ENCODE peak calls at places on chromosome 3, in seven cellular contexts. O, R, Q, U, W, E and V are unnamed samples.

GRCh38 chr3:158991146-158991705 is 189.4 kb downstream of the MFSD1 start:
- DNase-seq in O (peak; percentile 71), R (no peak), Q (no peak), U (no peak), W (peak; percentile 70), E (no peak), V (peak; percentile 90)

GRCh38 chr3:129439381-129439816 is 349 bp downstream of the MBD4 start:
- DNase-seq in O (no peak), R (no peak), Q (no peak), U (peak; percentile 46), W (peak; percentile 42), E (no peak), V (no peak)

GRCh38 chr3:106193876-106194275 is 325.1 kb upstream of the CBLB start:
- DNase-seq in O (no peak), R (no peak), Q (peak; percentile 39), U (no peak), W (no peak), E (no peak), V (no peak)

GRCh38 chr3:126373682-126374601 is 16.7 kb upstream of the KLF15 start:
- DNase-seq in O (no peak), R (no peak), Q (peak; percentile 43), U (no peak), W (no peak), E (no peak), V (no peak)

GRCh38 chr3:74491874-74492273 is 122.6 kb downstream of the CNTN3 start:
- DNase-seq in O (no peak), R (no peak), Q (no peak), U (no peak), W (no peak), E (no peak), V (no peak)

GRCh38 chr3:193509103-193509965 is 45.4 kb downstream of the ATP13A4 start:
- DNase-seq in O (no peak), R (no peak), Q (no peak), U (no peak), W (peak; percentile 44), E (no peak), V (no peak)

GRCh38 chr3:122343654-122344053 is 18.6 kb downstream of the CSTA start:
- DNase-seq in O (no peak), R (no peak), Q (peak; percentile 19), U (no peak), W (no peak), E (no peak), V (no peak)

GRCh38 chr3:72593881-72594397 is 254.3 kb downstream of the SHQ1 start:
- DNase-seq in O (no peak), R (no peak), Q (peak; percentile 18), U (no peak), W (no peak), E (no peak), V (no peak)

GRCh38 chr3:4633078-4634004 is 140.2 kb downstream of the ITPR1 start:
- DNase-seq in O (no peak), R (peak; percentile 35), Q (peak; percentile 72), U (peak; percentile 75), W (peak; percentile 82), E (no peak), V (no peak)

GRCh38 chr3:126849768-126850167 is 133.1 kb upstream of the PLXNA1 start:
- DNase-seq in O (peak; percentile 33), R (no peak), Q (no peak), U (no peak), W (peak; percentile 72), E (no peak), V (peak; percentile 19)

GRCh38 chr3:193240850-193241706 is at the start of gene PLAAT1:
- DNase-seq in O (peak; percentile 70), R (peak; percentile 57), Q (peak; percentile 19), U (peak; percentile 63), W (peak; percentile 78), E (peak; percentile 62), V (peak; percentile 76)

GRCh38 chr3:148360046-148360445 is 337.7 kb upstream of the AGTR1 start:
- DNase-seq in O (no peak), R (no peak), Q (peak; percentile 69), U (peak; percentile 4), W (no peak), E (no peak), V (no peak)

GRCh38 chr3:179713643-179714090 is 60.8 kb downstream of the USP13 start:
- DNase-seq in O (no peak), R (no peak), Q (peak; percentile 92), U (peak; percentile 94), W (peak; percentile 45), E (no peak), V (no peak)

GRCh38 chr3:42476225-42477160 is 25.9 kb upstream of the VIPR1 start:
- DNase-seq in O (no peak), R (no peak), Q (no peak), U (peak; percentile 2), W (no peak), E (peak; percentile 86), V (no peak)

GRCh38 chr3:138426211-138426610 is 8.2 kb upstream of the ESYT3 start:
- DNase-seq in O (no peak), R (no peak), Q (peak; percentile 38), U (peak; percentile 39), W (no peak), E (no peak), V (no peak)

GRCh38 chr3:193843447-193844301 is 250.7 kb downstream of the OPA1 start:
- DNase-seq in O (no peak), R (no peak), Q (no peak), U (no peak), W (no peak), E (no peak), V (no peak)

GRCh38 chr3:142501004-142501926 is 53.4 kb upstream of the XRN1 start:
- DNase-seq in O (no peak), R (no peak), Q (peak; percentile 89), U (peak; percentile 68), W (no peak), E (peak; percentile 11), V (no peak)

GRCh38 chr3:80550154-80550553 is 782.4 kb upstream of the ROBO1 start:
- DNase-seq in O (no peak), R (no peak), Q (no peak), U (no peak), W (no peak), E (no peak), V (no peak)

GRCh38 chr3:140468407-140468806 is 209.5 kb upstream of the TRIM42 start:
- DNase-seq in O (no peak), R (no peak), Q (no peak), U (no peak), W (no peak), E (no peak), V (no peak)

GRCh38 chr3:27368831-27369607 is at the start of gene NEK10:
- DNase-seq in O (peak; percentile 98), R (peak; percentile 90), Q (peak; percentile 85), U (peak; percentile 94), W (peak; percentile 97), E (peak; percentile 94), V (peak; percentile 97)
- H3K4ac ChIP-seq in O (no peak within 1 kb of the TSS), R (no peak within 1 kb of the TSS), Q (no peak within 1 kb of the TSS), U (no peak within 1 kb of the TSS), W (no peak within 1 kb of the TSS), E (no peak within 1 kb of the TSS), V (no peak within 1 kb of the TSS)

DNA sequence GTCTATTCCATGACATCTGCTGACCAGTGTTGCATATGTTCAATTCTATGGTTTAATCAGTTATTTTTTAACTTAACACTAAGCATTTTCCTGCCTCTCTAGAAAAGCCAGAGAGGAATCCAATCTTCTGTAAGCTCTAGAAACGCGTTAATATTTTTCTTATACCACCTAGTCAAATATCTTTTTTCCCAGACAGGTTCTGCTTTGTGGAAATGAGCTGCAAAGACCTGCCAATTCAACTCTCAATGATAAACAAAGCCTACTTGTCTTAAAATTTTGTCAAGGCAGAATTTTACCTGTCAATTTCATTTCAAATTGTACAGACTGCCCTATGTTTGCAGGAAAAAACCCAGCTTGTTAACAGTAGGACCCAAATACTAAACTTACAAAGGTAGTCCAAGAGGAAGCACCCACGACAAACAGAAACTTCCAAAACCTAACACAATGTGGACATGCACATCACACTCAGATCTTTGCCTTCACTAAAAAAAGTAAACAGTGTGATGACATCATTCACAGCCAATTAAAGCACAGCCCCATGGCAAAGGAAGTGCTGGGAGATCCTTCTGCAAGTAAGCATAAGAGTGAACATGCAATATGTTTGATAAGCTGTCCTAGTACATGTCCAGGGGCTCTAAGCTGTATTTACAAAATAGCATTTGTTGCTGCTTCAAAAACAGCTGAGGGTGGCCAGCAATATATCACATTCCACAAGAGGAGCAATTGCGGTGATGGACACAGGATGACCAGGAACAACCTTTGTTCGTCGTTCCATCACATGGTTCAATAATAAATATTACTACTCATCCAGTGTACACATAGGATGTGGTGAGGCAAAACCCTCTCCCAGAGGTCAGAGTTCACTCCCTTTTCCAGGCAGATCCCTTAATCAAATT is 139.4 kb upstream of the TSC22D2 start:
- DNase-seq in O (no peak), R (no peak), Q (peak; percentile 66), U (peak; percentile 78), W (no peak), E (no peak), V (no peak)
- H3K27ac ChIP-seq in O (no peak overlapping the region), R (no peak overlapping the region), Q (no peak overlapping the region), U (no peak overlapping the region), W (no peak overlapping the region), E (no peak overlapping the region), V (no peak overlapping the region)

GRCh38 chr3:145739926-145740325 is 421.1 kb downstream of the PLOD2 start:
- DNase-seq in O (no peak), R (no peak), Q (peak; percentile 2), U (peak; percentile 8), W (no peak), E (no peak), V (no peak)
- H3K27me3 ChIP-seq in O (no peaks in the 10 kb centered on the region), R (no peaks in the 10 kb centered on the region), Q (no peaks in the 10 kb centered on the region), U (no peaks in the 10 kb centered on the region), W (no peaks in the 10 kb centered on the region), E (no peaks in the 10 kb centered on the region), V (no peaks in the 10 kb centered on the region)

GRCh38 chr3:14132120-14132519 is 7.3 kb downstream of the TMEM43 start:
- DNase-seq in O (no peak), R (no peak), Q (no peak), U (no peak), W (no peak), E (no peak), V (no peak)

GRCh38 chr3:14132689-14133088 is 7.8 kb downstream of the TMEM43 start:
- DNase-seq in O (no peak), R (no peak), Q (no peak), U (no peak), W (no peak), E (no peak), V (no peak)

GRCh38 chr3:14134291-14134690 is 9.4 kb downstream of the TMEM43 start:
- DNase-seq in O (no peak), R (no peak), Q (no peak), U (no peak), W (no peak), E (no peak), V (no peak)

GRCh38 chr3:14133876-14134275 is 9.0 kb downstream of the TMEM43 start:
- DNase-seq in O (no peak), R (no peak), Q (peak; percentile 16), U (no peak), W (no peak), E (no peak), V (no peak)

DNA sequence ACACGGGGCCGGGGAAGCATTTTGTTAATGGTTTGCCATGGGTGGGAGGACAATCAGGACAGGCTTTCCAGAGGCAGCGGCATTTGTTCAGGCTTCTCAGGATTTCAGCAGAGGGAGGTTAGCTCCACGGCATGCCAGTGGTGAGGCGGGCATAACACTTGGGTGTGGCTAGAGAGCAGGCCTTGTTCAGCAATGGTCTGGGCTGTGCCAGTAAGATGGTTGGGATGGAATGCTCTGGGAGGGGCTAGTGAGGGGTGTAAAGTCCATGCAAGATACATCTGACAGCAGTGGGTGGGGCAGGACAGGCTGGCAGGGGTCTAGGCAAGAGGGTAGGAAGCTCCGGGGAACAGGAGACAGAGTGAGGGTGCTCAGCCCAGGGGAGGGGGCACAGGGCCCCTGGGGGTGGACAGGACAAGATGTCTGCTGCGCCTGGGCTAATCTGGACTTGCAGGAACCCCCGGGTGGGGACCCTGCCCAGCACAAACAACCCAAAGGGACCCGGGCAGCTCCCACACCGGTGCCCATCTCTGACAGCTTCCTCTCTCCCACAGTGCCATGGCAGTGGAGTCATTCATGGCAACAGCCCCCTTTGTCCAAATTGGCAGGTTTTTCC is 8.4 kb downstream of the TMEM43 start:
- DNase-seq in O (no peak), R (no peak), Q (no peak), U (no peak), W (no peak), E (no peak), V (no peak)
- H3K4ac ChIP-seq in O (no peak overlapping the region), R (no peak overlapping the region), Q (no peak overlapping the region), U (no peak overlapping the region), W (no peak overlapping the region), E (no peak overlapping the region), V (no peak overlapping the region)